ENCODE peak calls at places on chromosomes 11 and 22, in ten cellular contexts. A is WTC11, R is PC-3, P is stomach, D is fibroblast of pulmonary artery, Y is RWPE1, U is HFF-Myc, S is B cell, K is foreskin fibroblast, H is OCI-LY7. X is an unnamed sample.

GRCh38 chr22:42807185-42807584 is 49.9 kb downstream of the ARFGAP3 start:
- DNase-seq in A (no peak), R (no peak), P (no peak), D (no peak), Y (no peak), U (no peak), S (no peak), K (no peak), H (no peak), X (no peak)

GRCh38 chr11:115497303-115497702 is 6.9 kb downstream of the CADM1 start:
- DNase-seq in A (no peak), R (no peak), P (no peak), D (no peak), Y (no peak), U (no peak), S (no peak), K (no peak), H (peak), X (no peak)

GRCh38 chr22:32853662-32854061 is 52.2 kb downstream of the TIMP3 start:
- DNase-seq in A (no peak), R (no peak), P (no peak), D (no peak), Y (no peak), U (no peak), S (no peak), K (no peak), H (no peak), X (no peak)

GRCh38 chr11:117037279-117037951 is 60.8 kb downstream of the SIK3 start:
- DNase-seq in A (no peak), R (no peak), P (no peak), D (no peak), Y (no peak), U (no peak), S (no peak), K (peak), H (peak), X (peak)

GRCh38 chr22:44445731-44446130 is 52.3 kb downstream of the RTL6 start:
- DNase-seq in A (no peak), R (peak), P (no peak), D (no peak), Y (no peak), U (no peak), S (no peak), K (no peak), H (no peak), X (no peak)

GRCh38 chr11:68942751-68943271 is 38.0 kb downstream of the MRGPRD start:
- DNase-seq in A (no peak), R (no peak), P (no peak), D (no peak), Y (no peak), U (no peak), S (no peak), K (no peak), H (no peak), X (no peak)

GRCh38 chr22:37377927-37378326 is 49.4 kb downstream of the ELFN2 start:
- DNase-seq in A (no peak), R (no peak), P (no peak), D (no peak), Y (no peak), U (no peak), S (peak), K (no peak), H (peak), X (no peak)

GRCh38 chr22:22903355-22903777 is 15.8 kb downstream of the IGLL5 start:
- DNase-seq in A (no peak), R (no peak), P (no peak), D (no peak), Y (no peak), U (no peak), S (no peak), K (peak), H (no peak), X (no peak)

GRCh38 chr22:39114157-39114511 is 17.1 kb downstream of the APOBEC3H start:
- DNase-seq in A (peak), R (no peak), P (no peak), D (no peak), Y (no peak), U (no peak), S (no peak), K (no peak), H (no peak), X (no peak)

GRCh38 chr11:113778111-113778910 is 1.3 kb upstream of the CLDN25 start:
- DNase-seq in A (no peak), R (peak), P (peak), D (peak), Y (peak), U (no peak), S (no peak), K (peak), H (no peak), X (peak)

GRCh38 chr11:131033151-131033651 is 116.9 kb upstream of the SNX19 start:
- DNase-seq in A (peak), R (peak), P (no peak), D (peak), Y (peak), U (peak), S (no peak), K (peak), H (no peak), X (peak)

GRCh38 chr11:7154881-7155344 is 66.1 kb downstream of the RBMXL2 start:
- DNase-seq in A (no peak), R (no peak), P (no peak), D (no peak), Y (no peak), U (no peak), S (no peak), K (peak), H (no peak), X (no peak)

GRCh38 chr22:44752285-44753188 is at the start of gene ARHGAP8:
- DNase-seq in A (peak), R (peak), P (peak), D (no peak), Y (peak), U (no peak), S (no peak), K (no peak), H (no peak), X (no peak)

GRCh38 chr11:115184901-115185300 is 319.3 kb downstream of the CADM1 start:
- DNase-seq in A (no peak), R (no peak), P (no peak), D (no peak), Y (no peak), U (no peak), S (no peak), K (no peak), H (no peak), X (no peak)

GRCh38 chr11:67265633-67266423 is 445 bp upstream of the GRK2 start:
- DNase-seq in A (peak), R (peak), P (peak), D (peak), Y (peak), U (no peak), S (peak), K (peak), H (peak), X (no peak)

GRCh38 chr11:83006877-83007330 is 64.8 kb downstream of the RAB30 start:
- DNase-seq in A (no peak), R (peak), P (no peak), D (no peak), Y (no peak), U (no peak), S (no peak), K (no peak), H (peak), X (no peak)

GRCh38 chr11:22875869-22876473 is 15.7 kb upstream of the CCDC179 start:
- DNase-seq in A (peak), R (peak), P (peak), D (peak), Y (peak), U (peak), S (peak), K (peak), H (peak), X (peak)

GRCh38 chr22:47022475-47022874 is 260.0 kb downstream of the TBC1D22A start:
- DNase-seq in A (no peak), R (no peak), P (no peak), D (no peak), Y (no peak), U (no peak), S (no peak), K (no peak), H (no peak), X (no peak)

GRCh38 chr22:48692734-48693376 is 1134.8 kb downstream of the BRD1 start:
- DNase-seq in A (no peak), R (no peak), P (no peak), D (no peak), Y (no peak), U (no peak), S (no peak), K (no peak), H (no peak), X (no peak)

GRCh38 chr11:44861829-44862545 is 88.7 kb downstream of the TP53I11 start:
- DNase-seq in A (peak), R (peak), P (peak), D (peak), Y (peak), U (peak), S (peak), K (peak), H (no peak), X (peak)

GRCh38 chr11:12410006-12410728 is 32.8 kb downstream of the PARVA start:
- DNase-seq in A (peak), R (peak), P (no peak), D (peak), Y (no peak), U (no peak), S (no peak), K (peak), H (no peak), X (peak)

GRCh38 chr11:97389270-97389669 is 999.5 kb downstream of the JRKL start:
- DNase-seq in A (no peak), R (no peak), P (no peak), D (no peak), Y (no peak), U (no peak), S (no peak), K (no peak), H (no peak), X (no peak)

GRCh38 chr11:77126861-77127673 is 979 bp upstream of the MYO7A start:
- DNase-seq in A (peak), R (peak), P (peak), D (peak), Y (peak), U (no peak), S (peak), K (peak), H (peak), X (no peak)

GRCh38 chr11:30853470-30853869 is 267.3 kb upstream of the MPPED2 start:
- DNase-seq in A (no peak), R (no peak), P (no peak), D (no peak), Y (no peak), U (no peak), S (no peak), K (no peak), H (no peak), X (no peak)

GRCh38 chr22:49555526-49555925 is 272.1 kb downstream of the BRD1 start:
- DNase-seq in A (no peak), R (no peak), P (no peak), D (no peak), Y (no peak), U (no peak), S (no peak), K (no peak), H (no peak), X (no peak)

GRCh38 chr22:38129021-38129420 is 18.5 kb upstream of the BAIAP2L2 start:
- DNase-seq in A (no peak), R (no peak), P (no peak), D (no peak), Y (no peak), U (no peak), S (no peak), K (no peak), H (no peak), X (no peak)

GRCh38 chr11:75236062-75236461 is 4.5 kb upstream of the TPBGL start:
- DNase-seq in A (peak), R (no peak), P (peak), D (no peak), Y (no peak), U (no peak), S (no peak), K (no peak), H (no peak), X (no peak)

GRCh38 chr11:11975201-11976092 is 33.0 kb downstream of the DKK3 start:
- DNase-seq in A (no peak), R (peak), P (peak), D (no peak), Y (no peak), U (no peak), S (no peak), K (no peak), H (no peak), X (no peak)

GRCh38 chr22:21010426-21011113 is 4.4 kb upstream of the P2RX6 start:
- DNase-seq in A (no peak), R (no peak), P (no peak), D (no peak), Y (no peak), U (no peak), S (no peak), K (no peak), H (no peak), X (no peak)

GRCh38 chr22:44033689-44034088 is 9.6 kb downstream of the PARVB start:
- DNase-seq in A (no peak), R (no peak), P (no peak), D (no peak), Y (no peak), U (no peak), S (no peak), K (peak), H (no peak), X (no peak)

GRCh38 chr11:100860318-100860896 is 173.3 kb downstream of the ARHGAP42 start:
- DNase-seq in A (no peak), R (no peak), P (no peak), D (no peak), Y (no peak), U (no peak), S (no peak), K (no peak), H (no peak), X (no peak)

GRCh38 chr11:100865443-100865842 is 178.4 kb downstream of the ARHGAP42 start:
- DNase-seq in A (no peak), R (peak), P (no peak), D (no peak), Y (no peak), U (no peak), S (no peak), K (no peak), H (no peak), X (no peak)

GRCh38 chr11:100861221-100861620 is 174.1 kb downstream of the ARHGAP42 start:
- DNase-seq in A (no peak), R (peak), P (peak), D (no peak), Y (no peak), U (no peak), S (no peak), K (no peak), H (no peak), X (no peak)

GRCh38 chr11:100866453-100866852 is 179.4 kb downstream of the ARHGAP42 start:
- DNase-seq in A (no peak), R (no peak), P (no peak), D (no peak), Y (no peak), U (no peak), S (no peak), K (no peak), H (peak), X (no peak)

DNA sequence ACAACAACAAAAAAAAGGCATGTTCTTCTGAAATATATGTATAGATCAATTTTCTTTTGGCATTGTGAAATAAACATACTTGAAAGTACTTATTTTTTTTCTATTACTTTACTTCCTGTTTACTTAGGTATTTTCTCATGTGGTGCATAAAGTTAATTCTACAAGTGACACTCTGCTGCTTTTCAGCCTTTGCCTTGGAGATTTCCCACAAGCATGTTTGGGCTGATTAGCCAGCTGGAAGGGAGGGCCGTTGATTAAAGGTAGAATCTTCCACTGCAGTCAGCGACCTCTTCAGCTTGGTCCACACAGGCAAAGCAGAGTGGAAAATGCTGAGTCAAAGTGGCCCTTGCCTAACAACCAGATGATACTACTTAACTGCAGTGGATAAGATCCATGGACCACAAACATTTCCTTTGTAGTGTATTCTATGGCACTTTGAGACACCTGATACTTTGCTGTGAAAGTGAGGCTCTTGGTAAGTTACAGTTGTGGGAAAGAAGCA is 176.0 kb downstream of the ARHGAP42 start:
- DNase-seq in A (no peak), R (peak), P (peak), D (peak), Y (no peak), U (peak), S (no peak), K (peak), H (no peak), X (peak)
- TF ChIP-seq CTCF in A (no peak), R (no peak), P (no peak), D (no peak), Y (no peak), U (no peak), S (no peak), K (no peak), H (no peak), X (no peak)

DNA sequence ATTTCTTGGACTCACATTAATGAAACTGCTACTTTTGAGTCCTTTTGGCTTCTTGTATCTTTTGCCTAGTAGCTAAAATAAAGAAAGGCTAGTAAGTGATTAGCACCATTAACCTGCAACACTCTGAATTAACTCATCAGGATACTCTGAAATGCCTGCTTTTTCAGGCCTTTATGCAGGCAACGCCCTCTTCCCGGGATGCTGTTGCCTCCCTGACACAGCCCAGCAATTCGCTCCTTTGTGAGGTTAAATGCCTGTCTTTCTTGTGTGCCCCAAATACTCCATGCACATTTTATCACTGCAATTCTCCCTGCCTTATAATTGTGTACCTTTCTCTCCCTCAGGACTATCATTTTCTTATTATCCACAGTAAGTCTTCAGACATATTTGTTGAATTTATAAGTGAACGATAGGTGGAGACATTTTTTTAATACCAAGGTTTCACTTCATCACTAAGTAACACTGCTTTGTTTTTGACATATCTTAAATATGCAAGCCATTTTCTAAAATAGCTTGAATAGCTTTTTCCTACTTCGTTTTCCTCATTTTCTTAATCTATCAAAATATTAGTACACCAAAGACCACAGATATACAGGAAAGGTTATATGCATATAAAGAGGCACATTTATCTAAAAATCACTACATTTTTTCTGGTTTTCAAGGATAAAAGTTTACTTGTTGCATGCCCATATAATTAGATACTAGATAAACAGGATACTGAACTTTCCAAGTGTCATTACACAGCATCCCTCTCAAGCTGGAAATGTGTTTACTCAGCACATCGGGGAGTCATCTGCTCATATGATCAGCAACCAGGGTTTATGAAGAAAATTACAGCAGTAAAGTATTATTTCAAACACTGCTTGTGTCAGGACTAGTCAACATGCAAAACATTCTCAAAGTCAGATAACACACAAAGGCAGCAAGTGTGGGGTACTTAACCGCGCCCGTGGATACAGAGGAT is 48.5 kb upstream of the DDI1 start:
- DNase-seq in A (peak), R (peak), P (no peak), D (peak), Y (peak), U (no peak), S (no peak), K (peak), H (no peak), X (no peak)
- TF ChIP-seq CTCF in A (no peak), R (peak), P (no peak), D (no peak), Y (no peak), U (no peak), S (no peak), K (no peak), H (peak), X (peak)

DNA sequence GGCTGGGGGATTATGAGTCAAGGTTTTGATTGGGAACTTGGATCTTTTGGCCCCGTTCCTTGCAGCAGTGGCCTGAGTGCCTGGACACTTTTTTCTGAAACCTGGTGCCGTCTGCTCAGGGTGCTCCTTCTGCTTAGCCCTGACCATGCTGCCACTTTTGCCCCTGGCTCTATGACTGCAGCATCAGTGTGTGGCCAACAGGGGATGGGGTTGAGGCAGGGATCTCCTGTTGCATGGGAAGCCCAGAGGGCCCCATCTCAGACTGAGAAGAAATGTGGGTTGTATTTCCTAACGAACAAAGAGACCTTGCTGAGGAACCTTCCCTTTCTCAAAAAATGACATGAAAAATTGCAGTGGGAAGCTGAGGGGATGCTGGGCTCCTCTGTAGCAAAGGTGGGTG is 18.7 kb downstream of the POU2F3 start:
- DNase-seq in A (no peak), R (no peak), P (no peak), D (no peak), Y (no peak), U (no peak), S (no peak), K (no peak), H (no peak), X (no peak)
- TF ChIP-seq CTCF in A (no peak), R (no peak), P (no peak), D (peak), Y (no peak), U (peak), S (no peak), K (no peak), H (no peak), X (peak)

DNA sequence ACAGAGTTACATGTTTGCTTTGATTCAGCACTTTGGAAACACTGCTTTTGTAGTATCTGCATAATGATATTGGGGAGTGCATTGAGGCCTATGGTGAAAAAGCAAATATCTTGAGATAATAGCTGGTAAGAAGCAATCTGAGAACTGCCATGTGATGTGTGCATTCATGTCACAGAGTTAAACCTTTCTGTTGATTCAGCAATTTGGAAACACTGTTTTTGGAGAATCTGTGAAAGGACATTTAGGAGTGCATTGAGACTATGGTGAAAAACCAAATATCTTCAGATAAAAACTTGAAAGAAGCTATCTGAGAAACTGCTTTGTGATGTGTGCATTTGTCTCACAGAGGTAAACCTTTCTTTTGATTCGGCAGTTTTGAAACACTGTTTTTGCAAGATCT is 346.8 kb downstream of the OR4C45 start:
- DNase-seq in A (no peak), R (no peak), P (no peak), D (no peak), Y (no peak), U (no peak), S (no peak), K (no peak), H (no peak), X (no peak)
- TF ChIP-seq CTCF in A (no peak), R (no peak), P (no peak), D (no peak), Y (no peak), U (no peak), S (no peak), K (no peak), H (no peak), X (no peak)

GRCh38 chr11:93784152-93784934 is at the start of gene MED17:
- DNase-seq in A (peak), R (peak), P (peak), D (peak), Y (peak), U (peak), S (peak), K (peak), H (peak), X (peak)
- TF ChIP-seq CTCF in A (no peak), R (peak), P (peak), D (peak), Y (peak), U (peak), S (peak), K (peak), H (peak), X (peak)

GRCh38 chr11:66203847-66204246 is 64.6 kb upstream of the RAB1B start:
- DNase-seq in A (no peak), R (no peak), P (no peak), D (no peak), Y (no peak), U (no peak), S (no peak), K (no peak), H (no peak), X (no peak)
- TF ChIP-seq CTCF in A (no peak), R (no peak), P (no peak), D (no peak), Y (no peak), U (no peak), S (no peak), K (no peak), H (no peak), X (no peak)

GRCh38 chr11:8787372-8787771 is 104.8 kb downstream of the RPL27A start:
- DNase-seq in A (no peak), R (no peak), P (no peak), D (no peak), Y (peak), U (no peak), S (no peak), K (no peak), H (no peak), X (no peak)
- TF ChIP-seq CTCF in A (no peak), R (no peak), P (no peak), D (no peak), Y (no peak), U (no peak), S (no peak), K (no peak), H (no peak), X (no peak)